ENCODE peak calls at places on chromosomes 5 and 9, in four cellular contexts. One of them, this sample, is unnamed.

GRCh38 chr9:114053246-114054005 is 24.7 kb downstream of the AMBP start:
- DNase-seq in lower lobe of right lung: no peak
- DNase-seq in cardiac muscle cell: no peak
- DNase-seq in WERI-Rb-1: no peak
- DNase-seq in this sample: no peak

GRCh38 chr5:15544039-15544438 is 44.1 kb downstream of the FBXL7 start:
- DNase-seq in lower lobe of right lung: no peak
- DNase-seq in cardiac muscle cell: no peak
- DNase-seq in WERI-Rb-1: no peak
- DNase-seq in this sample: no peak

GRCh38 chr5:68433921-68434879 is 218.6 kb downstream of the PIK3R1 start:
- DNase-seq in lower lobe of right lung: peak; percentile 86
- DNase-seq in cardiac muscle cell: no peak
- DNase-seq in WERI-Rb-1: no peak
- DNase-seq in this sample: peak; percentile 94

GRCh38 chr5:111892949-111893348 is 136.0 kb upstream of the NREP start:
- DNase-seq in lower lobe of right lung: no peak
- DNase-seq in cardiac muscle cell: no peak
- DNase-seq in WERI-Rb-1: no peak
- DNase-seq in this sample: no peak

GRCh38 chr5:66849803-66850202 is 253.6 kb downstream of the MAST4 start:
- DNase-seq in lower lobe of right lung: no peak
- DNase-seq in cardiac muscle cell: no peak
- DNase-seq in WERI-Rb-1: no peak
- DNase-seq in this sample: no peak

GRCh38 chr5:84603557-84604185 is 219.0 kb upstream of the EDIL3 start:
- DNase-seq in lower lobe of right lung: no peak
- DNase-seq in cardiac muscle cell: no peak
- DNase-seq in WERI-Rb-1: no peak
- DNase-seq in this sample: peak; percentile 80

GRCh38 chr5:168359820-168360460 is 68.5 kb downstream of the WWC1 start:
- DNase-seq in lower lobe of right lung: no peak
- DNase-seq in cardiac muscle cell: no peak
- DNase-seq in WERI-Rb-1: no peak
- DNase-seq in this sample: no peak

GRCh38 chr5:154117050-154117449 is 73.5 kb upstream of the GALNT10 start:
- DNase-seq in lower lobe of right lung: no peak
- DNase-seq in cardiac muscle cell: no peak
- DNase-seq in WERI-Rb-1: no peak
- DNase-seq in this sample: no peak

GRCh38 chr5:157387683-157388093 is 72.3 kb upstream of the NIPAL4 start:
- DNase-seq in lower lobe of right lung: no peak
- DNase-seq in cardiac muscle cell: peak; percentile 42
- DNase-seq in WERI-Rb-1: no peak
- DNase-seq in this sample: peak; percentile 87

GRCh38 chr5:62671479-62671878 is 92.9 kb downstream of the LRRC70 start:
- DNase-seq in lower lobe of right lung: no peak
- DNase-seq in cardiac muscle cell: no peak
- DNase-seq in WERI-Rb-1: no peak
- DNase-seq in this sample: no peak

GRCh38 chr9:81984911-81985310 is 3.7 kb upstream of the SPATA31D1 start:
- DNase-seq in lower lobe of right lung: no peak
- DNase-seq in cardiac muscle cell: no peak
- DNase-seq in WERI-Rb-1: no peak
- DNase-seq in this sample: peak; percentile 2

GRCh38 chr9:124390812-124391658 is 24.2 kb downstream of the PSMB7 start:
- DNase-seq in lower lobe of right lung: no peak
- DNase-seq in cardiac muscle cell: no peak
- DNase-seq in WERI-Rb-1: no peak
- DNase-seq in this sample: no peak

GRCh38 chr5:132176543-132176945 is 51.1 kb downstream of the P4HA2 start:
- DNase-seq in lower lobe of right lung: no peak
- DNase-seq in cardiac muscle cell: no peak
- DNase-seq in WERI-Rb-1: no peak
- DNase-seq in this sample: no peak

GRCh38 chr5:111583761-111584203 is 71.4 kb upstream of the STARD4 start:
- DNase-seq in lower lobe of right lung: no peak
- DNase-seq in cardiac muscle cell: no peak
- DNase-seq in WERI-Rb-1: no peak
- DNase-seq in this sample: peak; percentile 52

GRCh38 chr5:139021346-139021745 is 146.2 kb upstream of the LRRTM2 start:
- DNase-seq in lower lobe of right lung: no peak
- DNase-seq in cardiac muscle cell: no peak
- DNase-seq in WERI-Rb-1: no peak
- DNase-seq in this sample: no peak

GRCh38 chr9:118418887-118419620 is 714.9 kb downstream of the TLR4 start:
- DNase-seq in lower lobe of right lung: no peak
- DNase-seq in cardiac muscle cell: no peak
- DNase-seq in WERI-Rb-1: no peak
- DNase-seq in this sample: peak; percentile 86

GRCh38 chr5:128436825-128437224 is 101.2 kb downstream of the FBN2 start:
- DNase-seq in lower lobe of right lung: no peak
- DNase-seq in cardiac muscle cell: no peak
- DNase-seq in WERI-Rb-1: no peak
- DNase-seq in this sample: peak; percentile 56

GRCh38 chr5:109838157-109838556 is 148.4 kb downstream of the MAN2A1 start:
- DNase-seq in lower lobe of right lung: no peak
- DNase-seq in cardiac muscle cell: no peak
- DNase-seq in WERI-Rb-1: no peak
- DNase-seq in this sample: no peak

GRCh38 chr9:126386088-126386487 is 59.5 kb downstream of the MVB12B start:
- DNase-seq in lower lobe of right lung: no peak
- DNase-seq in cardiac muscle cell: peak; percentile 34
- DNase-seq in WERI-Rb-1: no peak
- DNase-seq in this sample: no peak

GRCh38 chr9:7320139-7320538 is 479.4 kb downstream of the DMAC1 start:
- DNase-seq in lower lobe of right lung: no peak
- DNase-seq in cardiac muscle cell: no peak
- DNase-seq in WERI-Rb-1: no peak
- DNase-seq in this sample: peak; percentile 77

GRCh38 chr9:35556781-35557180 is 48.3 kb upstream of the TESK1 start:
- DNase-seq in lower lobe of right lung: no peak
- DNase-seq in cardiac muscle cell: no peak
- DNase-seq in WERI-Rb-1: no peak
- DNase-seq in this sample: no peak

GRCh38 chr5:61732376-61732775 is 400.3 kb downstream of the ZSWIM6 start:
- DNase-seq in lower lobe of right lung: no peak
- DNase-seq in cardiac muscle cell: peak; percentile 9
- DNase-seq in WERI-Rb-1: no peak
- DNase-seq in this sample: no peak

GRCh38 chr9:65420771-65421170 is 135.8 kb upstream of the FOXD4L5 start:
- DNase-seq in lower lobe of right lung: no peak
- DNase-seq in cardiac muscle cell: no peak
- DNase-seq in WERI-Rb-1: no peak
- DNase-seq in this sample: no peak

GRCh38 chr9:12816656-12817101 is 41.9 kb downstream of the LURAP1L start:
- DNase-seq in lower lobe of right lung: no peak
- DNase-seq in cardiac muscle cell: no peak
- DNase-seq in WERI-Rb-1: no peak
- DNase-seq in this sample: no peak

GRCh38 chr9:120439147-120439546 is 140.8 kb downstream of the CDK5RAP2 start:
- DNase-seq in lower lobe of right lung: no peak
- DNase-seq in cardiac muscle cell: peak; percentile 28
- DNase-seq in WERI-Rb-1: peak; percentile 27
- DNase-seq in this sample: no peak

GRCh38 chr9:134891016-134891589 is 10.5 kb downstream of the FCN2 start:
- DNase-seq in lower lobe of right lung: no peak
- DNase-seq in cardiac muscle cell: no peak
- DNase-seq in WERI-Rb-1: no peak
- DNase-seq in this sample: peak; percentile 24

GRCh38 chr5:109455598-109456096 is 45.9 kb upstream of the PJA2 start:
- DNase-seq in lower lobe of right lung: no peak
- DNase-seq in cardiac muscle cell: peak; percentile 26
- DNase-seq in WERI-Rb-1: no peak
- DNase-seq in this sample: peak; percentile 98

GRCh38 chr5:4883388-4883787 is 256.7 kb upstream of the ADAMTS16 start:
- DNase-seq in lower lobe of right lung: no peak
- DNase-seq in cardiac muscle cell: no peak
- DNase-seq in WERI-Rb-1: no peak
- DNase-seq in this sample: no peak

GRCh38 chr5:25028994-25029393 is 384.2 kb upstream of the CDH10 start:
- DNase-seq in lower lobe of right lung: no peak
- DNase-seq in cardiac muscle cell: peak; percentile 4
- DNase-seq in WERI-Rb-1: no peak
- DNase-seq in this sample: peak; percentile 84

GRCh38 chr9:76099516-76099915 is 209.0 kb downstream of the PCSK5 start:
- DNase-seq in lower lobe of right lung: no peak
- DNase-seq in cardiac muscle cell: no peak
- DNase-seq in WERI-Rb-1: no peak
- DNase-seq in this sample: no peak

GRCh38 chr9:135275163-135275925 is 187.9 kb downstream of the OLFM1 start:
- DNase-seq in lower lobe of right lung: peak; percentile 68
- DNase-seq in cardiac muscle cell: no peak
- DNase-seq in WERI-Rb-1: no peak
- DNase-seq in this sample: no peak

GRCh38 chr9:37039065-37039464 is 5.0 kb upstream of the PAX5 start:
- DNase-seq in lower lobe of right lung: no peak
- DNase-seq in cardiac muscle cell: no peak
- DNase-seq in WERI-Rb-1: no peak
- DNase-seq in this sample: no peak

GRCh38 chr5:113487779-113488644 is at the start of gene MCC:
- DNase-seq in lower lobe of right lung: peak; percentile 75
- DNase-seq in cardiac muscle cell: peak; percentile 89
- DNase-seq in WERI-Rb-1: peak; percentile 96
- DNase-seq in this sample: peak; percentile 80

GRCh38 chr9:16312962-16313546 is 557.4 kb downstream of the BNC2 start:
- DNase-seq in lower lobe of right lung: no peak
- DNase-seq in cardiac muscle cell: no peak
- DNase-seq in WERI-Rb-1: no peak
- DNase-seq in this sample: no peak

GRCh38 chr9:79382044-79382443 is 189.7 kb upstream of the TLE4 start:
- DNase-seq in lower lobe of right lung: no peak
- DNase-seq in cardiac muscle cell: no peak
- DNase-seq in WERI-Rb-1: no peak
- DNase-seq in this sample: no peak

GRCh38 chr5:133896446-133896845 is 72.0 kb downstream of the C5orf15 start:
- DNase-seq in lower lobe of right lung: no peak
- DNase-seq in cardiac muscle cell: no peak
- DNase-seq in WERI-Rb-1: no peak
- DNase-seq in this sample: no peak

GRCh38 chr5:68445257-68446069 is 229.9 kb downstream of the PIK3R1 start:
- DNase-seq in lower lobe of right lung: no peak
- DNase-seq in cardiac muscle cell: no peak
- DNase-seq in WERI-Rb-1: no peak
- DNase-seq in this sample: no peak

GRCh38 chr5:476814-477175 is 33.8 kb downstream of the EXOC3 start:
- DNase-seq in lower lobe of right lung: no peak
- DNase-seq in cardiac muscle cell: no peak
- DNase-seq in WERI-Rb-1: no peak
- DNase-seq in this sample: no peak

GRCh38 chr5:172586118-172587060 is 54.7 kb upstream of the NEURL1B start:
- DNase-seq in lower lobe of right lung: no peak
- DNase-seq in cardiac muscle cell: peak; percentile 40
- DNase-seq in WERI-Rb-1: peak; percentile 38
- DNase-seq in this sample: no peak

DNA sequence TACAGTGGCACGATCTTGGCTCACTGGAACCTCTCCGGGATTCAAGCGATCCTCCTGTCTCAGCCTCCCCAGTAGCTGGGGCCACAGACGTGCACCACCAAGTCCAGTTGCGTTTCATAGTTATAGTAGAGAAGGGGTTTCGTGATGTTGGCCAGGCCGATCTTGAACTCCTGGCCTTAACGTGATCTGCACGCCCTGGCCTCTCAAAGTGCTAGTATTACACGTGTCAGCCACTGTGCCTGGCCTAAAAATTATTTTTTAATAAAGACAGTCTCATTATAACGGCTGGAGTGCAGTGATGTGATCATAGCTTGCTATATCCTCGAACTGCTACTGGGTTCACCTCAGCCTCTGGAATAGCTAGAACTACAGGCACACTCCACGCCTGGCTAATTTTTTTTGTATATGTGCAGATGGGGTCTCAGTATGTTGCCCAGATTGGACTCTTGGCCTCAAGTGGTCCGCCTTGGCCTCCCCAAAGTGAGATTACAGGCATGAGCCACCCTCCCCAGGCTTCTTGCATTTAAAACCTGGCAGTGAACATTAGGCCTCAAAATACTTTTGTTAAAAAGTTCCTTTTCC is 4.4 kb downstream of the NPM1 start:
- DNase-seq in lower lobe of right lung: no peak
- DNase-seq in cardiac muscle cell: no peak
- DNase-seq in WERI-Rb-1: no peak
- DNase-seq in this sample: no peak
- H3K36me3 ChIP-seq in lower lobe of right lung: peaks cover 70% of the 10 kb centered on the region
- H3K36me3 ChIP-seq in cardiac muscle cell: peaks cover 52% of the 10 kb centered on the region
- H3K36me3 ChIP-seq in WERI-Rb-1: peaks cover 86% of the 10 kb centered on the region
- H3K36me3 ChIP-seq in this sample: peaks cover 94% of the 10 kb centered on the region

GRCh38 chr5:16933337-16933736 is 2.8 kb downstream of the MYO10 start:
- DNase-seq in lower lobe of right lung: no peak
- DNase-seq in cardiac muscle cell: no peak
- DNase-seq in WERI-Rb-1: no peak
- DNase-seq in this sample: no peak
- H3K4me3 ChIP-seq in lower lobe of right lung: peak overlapping the region; percentile 76
- H3K4me3 ChIP-seq in cardiac muscle cell: no peak overlapping the region
- H3K4me3 ChIP-seq in WERI-Rb-1: peak overlapping the region; percentile 88
- H3K4me3 ChIP-seq in this sample: peak overlapping the region; percentile 100

GRCh38 chr5:178993236-178993765 is 1.8 kb downstream of the GRM6 start:
- DNase-seq in lower lobe of right lung: no peak
- DNase-seq in cardiac muscle cell: no peak
- DNase-seq in WERI-Rb-1: no peak
- DNase-seq in this sample: no peak
- H3K9me3 ChIP-seq in lower lobe of right lung: peaks cover 6% of the 10 kb centered on the region
- H3K9me3 ChIP-seq in cardiac muscle cell: no peaks in the 10 kb centered on the region
- H3K9me3 ChIP-seq in WERI-Rb-1: no peaks in the 10 kb centered on the region
- H3K9me3 ChIP-seq in this sample: no peaks in the 10 kb centered on the region

GRCh38 chr9:34252670-34253459 is 74.0 kb downstream of the UBAP1 start:
- DNase-seq in lower lobe of right lung: peak; percentile 63
- DNase-seq in cardiac muscle cell: peak; percentile 72
- DNase-seq in WERI-Rb-1: peak; percentile 75
- DNase-seq in this sample: peak; percentile 65

GRCh38 chr9:34256104-34256503 is 73.0 kb downstream of the KIF24 start:
- DNase-seq in lower lobe of right lung: no peak
- DNase-seq in cardiac muscle cell: no peak
- DNase-seq in WERI-Rb-1: peak; percentile 66
- DNase-seq in this sample: no peak

GRCh38 chr9:34253460-34253837 is 74.6 kb downstream of the UBAP1 start:
- DNase-seq in lower lobe of right lung: no peak
- DNase-seq in cardiac muscle cell: peak; percentile 30
- DNase-seq in WERI-Rb-1: no peak
- DNase-seq in this sample: no peak

GRCh38 chr9:34254966-34255825 is 73.9 kb downstream of the KIF24 start:
- DNase-seq in lower lobe of right lung: no peak
- DNase-seq in cardiac muscle cell: no peak
- DNase-seq in WERI-Rb-1: no peak
- DNase-seq in this sample: peak; percentile 51

GRCh38 chr9:34254141-34254913 is 74.7 kb downstream of the KIF24 start:
- DNase-seq in lower lobe of right lung: no peak
- DNase-seq in cardiac muscle cell: no peak
- DNase-seq in WERI-Rb-1: no peak
- DNase-seq in this sample: peak; percentile 81
- H3K36me3 ChIP-seq in lower lobe of right lung: peaks cover 54% of the 10 kb centered on the region
- H3K36me3 ChIP-seq in cardiac muscle cell: peaks cover 22% of the 10 kb centered on the region
- H3K36me3 ChIP-seq in WERI-Rb-1: peaks cover 86% of the 10 kb centered on the region
- H3K36me3 ChIP-seq in this sample: peaks cover 14% of the 10 kb centered on the region

GRCh38 chr9:87500491-87500890 is 2.8 kb downstream of the DAPK1 start:
- DNase-seq in lower lobe of right lung: no peak
- DNase-seq in cardiac muscle cell: no peak
- DNase-seq in WERI-Rb-1: no peak
- DNase-seq in this sample: no peak
- H3K4me3 ChIP-seq in lower lobe of right lung: peak overlapping the region; percentile 81
- H3K4me3 ChIP-seq in cardiac muscle cell: no peak overlapping the region
- H3K4me3 ChIP-seq in WERI-Rb-1: no peak overlapping the region
- H3K4me3 ChIP-seq in this sample: peak overlapping the region; percentile 82

This sample was measured in MG63.